ENCODE peak calls at places on chromosomes 16 and 17, in seven cellular contexts. One of them, this sample, is unnamed.

GRCh38 chr17:51830886-51831285 is 327.6 kb downstream of the CA10 start:
- DNase-seq in AG04449: no peak
- DNase-seq in HFFc6: no peak
- DNase-seq in HL-60: no peak
- DNase-seq in fibroblast of the aortic adventitia: no peak
- DNase-seq in GM13977: no peak
- DNase-seq in CD4-positive, alpha-beta T cell: no peak
- DNase-seq in this sample: no peak

GRCh38 chr16:57955572-57955971 is 15.4 kb downstream of the CNGB1 start:
- DNase-seq in AG04449: no peak
- DNase-seq in HFFc6: no peak
- DNase-seq in HL-60: no peak
- DNase-seq in fibroblast of the aortic adventitia: no peak
- DNase-seq in GM13977: no peak
- DNase-seq in CD4-positive, alpha-beta T cell: no peak
- DNase-seq in this sample: no peak

GRCh38 chr16:85557083-85557975 is 55.8 kb upstream of the GSE1 start:
- DNase-seq in AG04449: no peak
- DNase-seq in HFFc6: no peak
- DNase-seq in HL-60: no peak
- DNase-seq in fibroblast of the aortic adventitia: peak
- DNase-seq in GM13977: peak
- DNase-seq in CD4-positive, alpha-beta T cell: peak
- DNase-seq in this sample: no peak

GRCh38 chr16:381788-382717 is at the start of gene PGAP6:
- DNase-seq in AG04449: no peak
- DNase-seq in HFFc6: no peak
- DNase-seq in HL-60: no peak
- DNase-seq in fibroblast of the aortic adventitia: peak
- DNase-seq in GM13977: peak
- DNase-seq in CD4-positive, alpha-beta T cell: peak
- DNase-seq in this sample: no peak

GRCh38 chr16:12613131-12613991 is 190.3 kb downstream of the CPPED1 start:
- DNase-seq in AG04449: no peak
- DNase-seq in HFFc6: peak
- DNase-seq in HL-60: no peak
- DNase-seq in fibroblast of the aortic adventitia: peak
- DNase-seq in GM13977: no peak
- DNase-seq in CD4-positive, alpha-beta T cell: no peak
- DNase-seq in this sample: no peak

GRCh38 chr16:67339453-67339852 is 12.8 kb downstream of the LRRC36 start:
- DNase-seq in AG04449: no peak
- DNase-seq in HFFc6: peak
- DNase-seq in HL-60: no peak
- DNase-seq in fibroblast of the aortic adventitia: peak
- DNase-seq in GM13977: peak
- DNase-seq in CD4-positive, alpha-beta T cell: no peak
- DNase-seq in this sample: peak

GRCh38 chr17:40824015-40824832 is 1.8 kb upstream of the KRT10 start:
- DNase-seq in AG04449: no peak
- DNase-seq in HFFc6: no peak
- DNase-seq in HL-60: no peak
- DNase-seq in fibroblast of the aortic adventitia: no peak
- DNase-seq in GM13977: no peak
- DNase-seq in CD4-positive, alpha-beta T cell: no peak
- DNase-seq in this sample: no peak

GRCh38 chr16:30000768-30001631 is 5.0 kb downstream of the INO80E start:
- DNase-seq in AG04449: no peak
- DNase-seq in HFFc6: no peak
- DNase-seq in HL-60: no peak
- DNase-seq in fibroblast of the aortic adventitia: no peak
- DNase-seq in GM13977: no peak
- DNase-seq in CD4-positive, alpha-beta T cell: no peak
- DNase-seq in this sample: no peak

GRCh38 chr16:71834291-71834690 is 11.5 kb upstream of the ATXN1L start:
- DNase-seq in AG04449: no peak
- DNase-seq in HFFc6: no peak
- DNase-seq in HL-60: no peak
- DNase-seq in fibroblast of the aortic adventitia: no peak
- DNase-seq in GM13977: no peak
- DNase-seq in CD4-positive, alpha-beta T cell: no peak
- DNase-seq in this sample: no peak

GRCh38 chr17:47714773-47715396 is 18.2 kb upstream of the TBX21 start:
- DNase-seq in AG04449: no peak
- DNase-seq in HFFc6: no peak
- DNase-seq in HL-60: no peak
- DNase-seq in fibroblast of the aortic adventitia: no peak
- DNase-seq in GM13977: peak
- DNase-seq in CD4-positive, alpha-beta T cell: no peak
- DNase-seq in this sample: no peak

GRCh38 chr16:64865037-64865696 is 256.7 kb downstream of the CDH11 start:
- DNase-seq in AG04449: no peak
- DNase-seq in HFFc6: no peak
- DNase-seq in HL-60: no peak
- DNase-seq in fibroblast of the aortic adventitia: peak
- DNase-seq in GM13977: no peak
- DNase-seq in CD4-positive, alpha-beta T cell: no peak
- DNase-seq in this sample: no peak

GRCh38 chr16:23496826-23497542 is 13.3 kb downstream of the GGA2 start:
- DNase-seq in AG04449: no peak
- DNase-seq in HFFc6: no peak
- DNase-seq in HL-60: no peak
- DNase-seq in fibroblast of the aortic adventitia: peak
- DNase-seq in GM13977: no peak
- DNase-seq in CD4-positive, alpha-beta T cell: no peak
- DNase-seq in this sample: no peak

GRCh38 chr16:57387598-57388354 is 15.5 kb downstream of the CX3CL1 start:
- DNase-seq in AG04449: no peak
- DNase-seq in HFFc6: no peak
- DNase-seq in HL-60: no peak
- DNase-seq in fibroblast of the aortic adventitia: no peak
- DNase-seq in GM13977: peak
- DNase-seq in CD4-positive, alpha-beta T cell: no peak
- DNase-seq in this sample: no peak

GRCh38 chr17:82232876-82233785 is 4.3 kb downstream of the SLC16A3 start:
- DNase-seq in AG04449: no peak
- DNase-seq in HFFc6: no peak
- DNase-seq in HL-60: no peak
- DNase-seq in fibroblast of the aortic adventitia: no peak
- DNase-seq in GM13977: no peak
- DNase-seq in CD4-positive, alpha-beta T cell: no peak
- DNase-seq in this sample: no peak

GRCh38 chr17:80219777-80220708 is at the start of the genes SGSH and SLC26A11:
- DNase-seq in AG04449: no peak
- DNase-seq in HFFc6: peak
- DNase-seq in HL-60: peak
- DNase-seq in fibroblast of the aortic adventitia: peak
- DNase-seq in GM13977: peak
- DNase-seq in CD4-positive, alpha-beta T cell: peak
- DNase-seq in this sample: no peak

GRCh38 chr17:1010086-1010450 is 13.1 kb downstream of the TIMM22 start:
- DNase-seq in AG04449: no peak
- DNase-seq in HFFc6: no peak
- DNase-seq in HL-60: no peak
- DNase-seq in fibroblast of the aortic adventitia: no peak
- DNase-seq in GM13977: no peak
- DNase-seq in CD4-positive, alpha-beta T cell: no peak
- DNase-seq in this sample: no peak

GRCh38 chr16:89506791-89507191 is 1.4 kb upstream of the SPG7 start:
- DNase-seq in AG04449: no peak
- DNase-seq in HFFc6: no peak
- DNase-seq in HL-60: no peak
- DNase-seq in fibroblast of the aortic adventitia: no peak
- DNase-seq in GM13977: no peak
- DNase-seq in CD4-positive, alpha-beta T cell: no peak
- DNase-seq in this sample: no peak

GRCh38 chr17:66494023-66494803 is 191.8 kb downstream of the PRKCA start:
- DNase-seq in AG04449: peak
- DNase-seq in HFFc6: peak
- DNase-seq in HL-60: peak
- DNase-seq in fibroblast of the aortic adventitia: peak
- DNase-seq in GM13977: no peak
- DNase-seq in CD4-positive, alpha-beta T cell: no peak
- DNase-seq in this sample: peak

GRCh38 chr16:14400285-14400977 is 229.6 kb downstream of the PARN start:
- DNase-seq in AG04449: no peak
- DNase-seq in HFFc6: no peak
- DNase-seq in HL-60: no peak
- DNase-seq in fibroblast of the aortic adventitia: no peak
- DNase-seq in GM13977: no peak
- DNase-seq in CD4-positive, alpha-beta T cell: no peak
- DNase-seq in this sample: no peak

GRCh38 chr16:30958164-30959083 is 870 bp downstream of the SETD1A start:
- DNase-seq in AG04449: no peak
- DNase-seq in HFFc6: peak
- DNase-seq in HL-60: no peak
- DNase-seq in fibroblast of the aortic adventitia: peak
- DNase-seq in GM13977: peak
- DNase-seq in CD4-positive, alpha-beta T cell: no peak
- DNase-seq in this sample: no peak

GRCh38 chr17:72832306-72832705 is 260.2 kb downstream of the SLC39A11 start:
- DNase-seq in AG04449: no peak
- DNase-seq in HFFc6: no peak
- DNase-seq in HL-60: no peak
- DNase-seq in fibroblast of the aortic adventitia: no peak
- DNase-seq in GM13977: no peak
- DNase-seq in CD4-positive, alpha-beta T cell: no peak
- DNase-seq in this sample: no peak

GRCh38 chr17:17999364-18000007 is 26.8 kb downstream of the DRC3 start:
- DNase-seq in AG04449: no peak
- DNase-seq in HFFc6: no peak
- DNase-seq in HL-60: no peak
- DNase-seq in fibroblast of the aortic adventitia: no peak
- DNase-seq in GM13977: no peak
- DNase-seq in CD4-positive, alpha-beta T cell: no peak
- DNase-seq in this sample: no peak

GRCh38 chr16:3022697-3023414 is 886 bp downstream of the HCFC1R1 start:
- DNase-seq in AG04449: no peak
- DNase-seq in HFFc6: peak
- DNase-seq in HL-60: no peak
- DNase-seq in fibroblast of the aortic adventitia: peak
- DNase-seq in GM13977: no peak
- DNase-seq in CD4-positive, alpha-beta T cell: no peak
- DNase-seq in this sample: no peak

GRCh38 chr16:64791756-64792155 is 330.1 kb downstream of the CDH11 start:
- DNase-seq in AG04449: peak
- DNase-seq in HFFc6: no peak
- DNase-seq in HL-60: no peak
- DNase-seq in fibroblast of the aortic adventitia: no peak
- DNase-seq in GM13977: no peak
- DNase-seq in CD4-positive, alpha-beta T cell: no peak
- DNase-seq in this sample: no peak

GRCh38 chr17:64780096-64781012 is 118.2 kb upstream of the SMURF2 start:
- DNase-seq in AG04449: no peak
- DNase-seq in HFFc6: no peak
- DNase-seq in HL-60: no peak
- DNase-seq in fibroblast of the aortic adventitia: no peak
- DNase-seq in GM13977: peak
- DNase-seq in CD4-positive, alpha-beta T cell: peak
- DNase-seq in this sample: no peak

DNA sequence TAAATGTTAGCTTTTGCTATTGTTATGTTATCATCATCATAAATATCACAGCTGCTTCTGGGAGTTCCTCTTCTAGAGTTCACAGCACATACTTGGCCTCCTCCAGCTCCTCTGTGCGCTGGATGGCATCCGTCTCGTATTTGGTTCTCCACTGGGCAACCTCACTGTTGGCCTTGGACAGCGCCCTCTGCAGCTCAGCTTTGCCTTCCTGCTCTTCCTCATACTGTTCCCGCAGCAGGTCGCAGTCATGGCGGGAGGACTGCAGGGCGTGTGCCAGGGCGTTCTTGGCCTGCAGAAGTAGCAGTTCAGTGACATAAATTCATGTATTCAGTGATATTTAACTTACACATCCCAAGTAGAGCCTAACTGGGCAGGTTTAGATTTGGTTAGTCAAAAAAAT is 23.4 kb downstream of the MYH8 start:
- DNase-seq in AG04449: no peak
- DNase-seq in HFFc6: no peak
- DNase-seq in HL-60: no peak
- DNase-seq in fibroblast of the aortic adventitia: no peak
- DNase-seq in GM13977: no peak
- DNase-seq in CD4-positive, alpha-beta T cell: no peak
- DNase-seq in this sample: no peak
- TF ChIP-seq CTCF in AG04449: no peak
- TF ChIP-seq CTCF in HFFc6: no peak
- TF ChIP-seq CTCF in HL-60: no peak
- TF ChIP-seq CTCF in fibroblast of the aortic adventitia: no peak
- TF ChIP-seq CTCF in GM13977: no peak
- TF ChIP-seq CTCF in CD4-positive, alpha-beta T cell: no peak
- TF ChIP-seq CTCF in this sample: no peak

DNA sequence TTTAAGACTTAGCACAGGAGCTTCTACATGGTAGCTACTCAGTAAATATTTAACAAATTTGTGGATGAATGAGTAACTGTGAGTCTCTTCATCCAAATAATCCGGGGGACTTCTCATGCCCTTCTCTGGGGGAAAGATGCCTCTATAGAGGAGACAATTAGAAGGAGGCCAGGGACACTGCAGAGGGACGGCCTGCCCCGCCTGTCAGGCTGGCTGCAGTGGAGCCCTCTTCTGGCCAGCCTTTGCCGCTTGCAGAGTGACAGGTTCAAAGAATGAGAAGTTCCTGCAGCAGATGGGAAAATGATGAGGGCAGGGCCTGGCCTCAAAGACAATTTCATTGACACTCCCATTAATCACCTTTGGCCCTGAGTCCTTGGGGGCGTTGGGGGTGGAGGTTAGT is 339.1 kb downstream of the MAF start:
- DNase-seq in AG04449: no peak
- DNase-seq in HFFc6: no peak
- DNase-seq in HL-60: no peak
- DNase-seq in fibroblast of the aortic adventitia: no peak
- DNase-seq in GM13977: no peak
- DNase-seq in CD4-positive, alpha-beta T cell: peak
- DNase-seq in this sample: no peak
- TF ChIP-seq CTCF in AG04449: no peak
- TF ChIP-seq CTCF in HFFc6: no peak
- TF ChIP-seq CTCF in HL-60: peak
- TF ChIP-seq CTCF in fibroblast of the aortic adventitia: no peak
- TF ChIP-seq CTCF in GM13977: peak
- TF ChIP-seq CTCF in CD4-positive, alpha-beta T cell: peak
- TF ChIP-seq CTCF in this sample: no peak

DNA sequence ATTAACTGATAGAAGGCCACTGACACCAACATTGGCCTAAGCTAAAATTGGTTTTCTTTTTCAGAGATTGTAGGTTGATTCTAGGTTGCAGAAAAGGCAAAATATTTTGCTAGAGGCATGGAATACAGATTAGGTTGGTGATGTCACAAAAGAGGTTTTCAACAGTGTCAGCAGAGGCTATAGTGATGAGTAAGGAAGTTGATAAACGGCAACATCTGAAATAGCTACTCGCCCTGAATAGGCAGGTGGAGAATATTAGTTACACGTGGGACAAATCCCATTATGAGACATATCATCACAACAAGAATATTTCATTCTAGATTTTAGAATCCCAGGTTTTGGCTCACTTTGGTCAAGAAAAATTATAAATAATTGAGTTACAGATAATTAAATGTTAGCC is 1.5 kb upstream of the TOM1L1 start:
- DNase-seq in AG04449: no peak
- DNase-seq in HFFc6: no peak
- DNase-seq in HL-60: no peak
- DNase-seq in fibroblast of the aortic adventitia: no peak
- DNase-seq in GM13977: no peak
- DNase-seq in CD4-positive, alpha-beta T cell: no peak
- DNase-seq in this sample: no peak
- TF ChIP-seq CTCF in AG04449: no peak
- TF ChIP-seq CTCF in HFFc6: no peak
- TF ChIP-seq CTCF in HL-60: no peak
- TF ChIP-seq CTCF in fibroblast of the aortic adventitia: no peak
- TF ChIP-seq CTCF in GM13977: no peak
- TF ChIP-seq CTCF in CD4-positive, alpha-beta T cell: no peak
- TF ChIP-seq CTCF in this sample: no peak

GRCh38 chr17:69853533-69854262 is 221.3 kb upstream of the KCNJ16 start:
- DNase-seq in AG04449: no peak
- DNase-seq in HFFc6: no peak
- DNase-seq in HL-60: no peak
- DNase-seq in fibroblast of the aortic adventitia: peak
- DNase-seq in GM13977: no peak
- DNase-seq in CD4-positive, alpha-beta T cell: no peak
- DNase-seq in this sample: no peak
- TF ChIP-seq CTCF in AG04449: no peak
- TF ChIP-seq CTCF in HFFc6: no peak
- TF ChIP-seq CTCF in HL-60: no peak
- TF ChIP-seq CTCF in fibroblast of the aortic adventitia: no peak
- TF ChIP-seq CTCF in GM13977: no peak
- TF ChIP-seq CTCF in CD4-positive, alpha-beta T cell: no peak
- TF ChIP-seq CTCF in this sample: no peak

This sample was measured in HFF-Myc.